ENCODE peak calls at places on chromosomes 3 and 15, in seven cellular contexts. V, P, N, G, Q, R and J are unnamed samples.

GRCh38 chr3:109774108-109774507 is 436.8 kb upstream of the DPPA4 start:
- DNase-seq in V (no peak), P (no peak), N (no peak), G (no peak), Q (no peak), R (no peak), J (no peak)

GRCh38 chr3:153137626-153138025 is 24.4 kb upstream of the RAP2B start:
- DNase-seq in V (no peak), P (no peak), N (no peak), G (no peak), Q (no peak), R (no peak), J (no peak)

GRCh38 chr3:29554584-29554983 is 273.7 kb downstream of the RBMS3 start:
- DNase-seq in V (no peak), P (no peak), N (no peak), G (peak; percentile 34), Q (no peak), R (no peak), J (no peak)

GRCh38 chr3:142960322-142960850 is 3.1 kb downstream of the PAQR9 start:
- DNase-seq in V (no peak), P (no peak), N (no peak), G (no peak), Q (no peak), R (no peak), J (no peak)

GRCh38 chr3:20683912-20684311 is 497.9 kb upstream of the SGO1 start:
- DNase-seq in V (peak; percentile 80), P (no peak), N (no peak), G (peak; percentile 28), Q (no peak), R (no peak), J (peak; percentile 52)

GRCh38 chr15:92681141-92681622 is 25.6 kb upstream of the FAM174B start:
- DNase-seq in V (peak; percentile 90), P (no peak), N (no peak), G (peak; percentile 74), Q (peak; percentile 23), R (peak; percentile 73), J (no peak)

GRCh38 chr3:32945136-32945535 is 6.3 kb upstream of the CCR4 start:
- DNase-seq in V (peak; percentile 48), P (no peak), N (no peak), G (no peak), Q (no peak), R (no peak), J (no peak)

GRCh38 chr3:38311941-38312340 is 29.8 kb downstream of the SLC22A14 start:
- DNase-seq in V (no peak), P (no peak), N (no peak), G (no peak), Q (no peak), R (no peak), J (no peak)

GRCh38 chr3:134339331-134339730 is 34.9 kb downstream of the AMOTL2 start:
- DNase-seq in V (no peak), P (no peak), N (no peak), G (no peak), Q (no peak), R (no peak), J (peak; percentile 59)

GRCh38 chr15:65937476-65937875 is 68.2 kb downstream of the RAB11A start:
- DNase-seq in V (peak; percentile 43), P (no peak), N (no peak), G (peak; percentile 11), Q (no peak), R (no peak), J (no peak)

GRCh38 chr15:90994059-90994416 is 297 bp downstream of the PRC1 start:
- DNase-seq in V (peak; percentile 57), P (peak; percentile 59), N (no peak), G (no peak), Q (no peak), R (peak; percentile 52), J (no peak)

GRCh38 chr15:39501366-39501765 is 79.5 kb upstream of the THBS1 start:
- DNase-seq in V (no peak), P (no peak), N (no peak), G (no peak), Q (no peak), R (no peak), J (no peak)

GRCh38 chr3:125058529-125058928 is 2.7 kb upstream of the HEG1 start:
- DNase-seq in V (no peak), P (no peak), N (no peak), G (no peak), Q (no peak), R (no peak), J (no peak)

GRCh38 chr15:56835598-56836275 is 82.7 kb upstream of the TCF12 start:
- DNase-seq in V (peak; percentile 33), P (no peak), N (no peak), G (no peak), Q (no peak), R (no peak), J (no peak)

GRCh38 chr3:127718244-127718915 is 45.6 kb downstream of the ABTB1 start:
- DNase-seq in V (no peak), P (no peak), N (no peak), G (no peak), Q (no peak), R (no peak), J (no peak)
- H3K27ac ChIP-seq in V (no peak overlapping the region), P (no peak overlapping the region), N (no peak overlapping the region), G (no peak overlapping the region), Q (no peak overlapping the region), R (no peak overlapping the region), J (no peak overlapping the region)

GRCh38 chr3:196659901-196660351 is 20.4 kb downstream of the NRROS start:
- DNase-seq in V (no peak), P (no peak), N (no peak), G (no peak), Q (no peak), R (no peak), J (no peak)
- H3K27ac ChIP-seq in V (no peak overlapping the region), P (no peak overlapping the region), N (no peak overlapping the region), G (no peak overlapping the region), Q (no peak overlapping the region), R (no peak overlapping the region), J (no peak overlapping the region)

GRCh38 chr15:29726553-29726952 is 95.7 kb downstream of the TJP1 start:
- DNase-seq in V (no peak), P (no peak), N (no peak), G (no peak), Q (no peak), R (no peak), J (no peak)

GRCh38 chr15:29728418-29728817 is 93.8 kb downstream of the TJP1 start:
- DNase-seq in V (no peak), P (no peak), N (no peak), G (no peak), Q (no peak), R (no peak), J (no peak)

GRCh38 chr15:29727871-29728270 is 94.4 kb downstream of the TJP1 start:
- DNase-seq in V (no peak), P (no peak), N (no peak), G (no peak), Q (no peak), R (no peak), J (no peak)

DNA sequence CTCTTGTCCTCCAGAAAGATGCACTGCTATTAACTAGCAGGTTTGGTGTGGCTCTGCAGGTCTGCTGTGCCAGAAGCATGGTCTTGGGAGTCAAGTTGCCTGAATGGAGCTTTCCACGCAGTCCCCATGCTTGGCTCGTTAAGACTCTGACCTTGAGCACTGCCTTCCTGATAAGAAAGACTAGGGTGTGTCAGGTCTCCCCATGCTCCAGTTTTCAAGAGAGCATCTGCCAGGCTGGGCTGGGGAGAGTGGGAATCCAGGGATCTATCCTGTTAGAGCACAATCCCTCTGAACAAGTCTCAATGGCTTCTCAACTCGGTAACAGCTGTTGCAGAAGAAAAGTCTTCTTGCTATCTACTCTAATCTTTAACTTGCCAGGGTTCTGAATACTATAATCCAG is 98.2 kb downstream of the TJP1 start:
- DNase-seq in V (no peak), P (no peak), N (no peak), G (no peak), Q (no peak), R (no peak), J (no peak)
- H3K27ac ChIP-seq in V (no peak overlapping the region), P (no peak overlapping the region), N (no peak overlapping the region), G (no peak overlapping the region), Q (no peak overlapping the region), R (peak overlapping the region; percentile 14), J (no peak overlapping the region)

GRCh38 chr3:50604628-50605588 is 6.7 kb downstream of the CISH start:
- DNase-seq in V (no peak), P (no peak), N (no peak), G (no peak), Q (no peak), R (no peak), J (peak; percentile 70)
- H3K27ac ChIP-seq in V (no peak overlapping the region), P (no peak overlapping the region), N (peak overlapping the region; percentile 73), G (no peak overlapping the region), Q (peak overlapping the region; percentile 68), R (no peak overlapping the region), J (no peak overlapping the region)

GRCh38 chr15:44035781-44036699 is 159.0 kb downstream of the FRMD5 start:
- DNase-seq in V (peak; percentile 42), P (no peak), N (no peak), G (peak; percentile 12), Q (no peak), R (no peak), J (no peak)

GRCh38 chr15:44029940-44030568 is 165.0 kb downstream of the FRMD5 start:
- DNase-seq in V (peak; percentile 51), P (no peak), N (no peak), G (peak; percentile 70), Q (no peak), R (no peak), J (no peak)

GRCh38 chr15:44034933-44035624 is 160.0 kb downstream of the FRMD5 start:
- DNase-seq in V (peak; percentile 92), P (no peak), N (no peak), G (peak; percentile 82), Q (no peak), R (no peak), J (no peak)

GRCh38 chr15:44034334-44034733 is 160.7 kb downstream of the FRMD5 start:
- DNase-seq in V (peak; percentile 22), P (no peak), N (no peak), G (no peak), Q (no peak), R (no peak), J (no peak)

DNA sequence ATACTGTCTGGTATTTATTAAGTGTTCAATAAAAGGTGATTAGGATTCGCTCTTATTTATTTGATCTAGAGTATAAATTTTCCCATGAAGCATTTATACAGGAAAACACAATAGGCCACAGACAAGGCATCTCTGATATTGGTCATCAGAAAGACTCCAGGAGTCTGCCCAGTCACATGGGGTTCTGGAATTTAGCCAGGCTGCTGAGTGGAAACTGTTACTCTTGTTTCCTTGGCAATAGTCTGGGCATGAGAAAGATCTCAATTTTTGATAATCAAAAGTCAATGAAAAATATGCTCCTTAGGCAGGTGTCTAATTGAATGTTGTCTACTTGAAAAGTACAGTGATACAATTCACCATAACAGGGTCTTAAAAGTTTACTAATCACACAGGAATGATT is 161.2 kb downstream of the FRMD5 start:
- DNase-seq in V (peak; percentile 78), P (no peak), N (no peak), G (peak; percentile 94), Q (peak; percentile 15), R (no peak), J (peak; percentile 53)
- H3K27ac ChIP-seq in V (no peak overlapping the region), P (no peak overlapping the region), N (no peak overlapping the region), G (peak overlapping the region; percentile 52), Q (no peak overlapping the region), R (no peak overlapping the region), J (no peak overlapping the region)